ENCODE peak calls at places on chromosomes 7 and 10, in four cellular contexts. M is osteocyte; A is CD8-positive, alpha-beta T cell; T is HCT116. X is an unnamed sample.

GRCh38 chr10:105973252-105973877 is 1191.1 kb downstream of the SORCS1 start:
- DNase-seq in M (no peak), A (no peak), T (no peak), X (no peak)

GRCh38 chr7:71198887-71199286 is 66.9 kb downstream of the GALNT17 start:
- DNase-seq in M (peak), A (no peak), T (no peak), X (no peak)

GRCh38 chr7:111113263-111114017 is 22.5 kb downstream of the LRRN3 start:
- DNase-seq in M (no peak), A (no peak), T (no peak), X (peak)

GRCh38 chr10:6581750-6582697 is 1.9 kb upstream of the PRKCQ start:
- DNase-seq in M (no peak), A (no peak), T (no peak), X (no peak)

GRCh38 chr7:33757563-33758165 is 147.7 kb upstream of the BMPER start:
- DNase-seq in M (no peak), A (no peak), T (no peak), X (peak)

GRCh38 chr10:133475821-133476640 is 22.3 kb downstream of the SCART1 start:
- DNase-seq in M (peak), A (no peak), T (no peak), X (no peak)

GRCh38 chr10:118912961-118913360 is 116.6 kb upstream of the NANOS1 start:
- DNase-seq in M (peak), A (no peak), T (no peak), X (no peak)

GRCh38 chr10:3660753-3661152 is 124.3 kb downstream of the KLF6 start:
- DNase-seq in M (no peak), A (no peak), T (no peak), X (no peak)

GRCh38 chr7:25822823-25823222 is 329.2 kb upstream of the NFE2L3 start:
- DNase-seq in M (no peak), A (no peak), T (no peak), X (no peak)

GRCh38 chr10:43606323-43607198 is at the start of gene ZNF485:
- DNase-seq in M (peak), A (peak), T (peak), X (peak)

GRCh38 chr10:116127296-116127695 is 145.7 kb downstream of the GFRA1 start:
- DNase-seq in M (peak), A (no peak), T (no peak), X (no peak)

GRCh38 chr7:2637505-2638223 is 5.9 kb downstream of the TTYH3 start:
- DNase-seq in M (no peak), A (no peak), T (no peak), X (no peak)

GRCh38 chr10:75978213-75978612 is 546.8 kb downstream of the LRMDA start:
- DNase-seq in M (no peak), A (no peak), T (no peak), X (peak)

GRCh38 chr10:133207627-133208026 is 22.4 kb upstream of the UTF1 start:
- DNase-seq in M (no peak), A (no peak), T (no peak), X (no peak)

GRCh38 chr10:93313798-93314197 is 168.3 kb downstream of the MYOF start:
- DNase-seq in M (no peak), A (no peak), T (no peak), X (peak)

GRCh38 chr10:70935631-70936030 is 47.3 kb upstream of the PCBD1 start:
- DNase-seq in M (no peak), A (no peak), T (no peak), X (no peak)

GRCh38 chr7:122746948-122747347 is 44.2 kb upstream of the RNF148 start:
- DNase-seq in M (no peak), A (no peak), T (no peak), X (no peak)

GRCh38 chr7:82566752-82567151 is 123.2 kb upstream of the CACNA2D1 start:
- DNase-seq in M (no peak), A (no peak), T (no peak), X (no peak)

GRCh38 chr10:103197177-103197576 is 4.1 kb upstream of the NT5C2 start:
- DNase-seq in M (no peak), A (no peak), T (peak), X (peak)

GRCh38 chr7:12929416-12930140 is 242.1 kb downstream of the ARL4A start:
- DNase-seq in M (no peak), A (no peak), T (no peak), X (no peak)

GRCh38 chr10:27822286-27822685 is 76.7 kb upstream of the MKX start:
- DNase-seq in M (no peak), A (no peak), T (no peak), X (no peak)

GRCh38 chr10:119443441-119443840 is 99.1 kb downstream of the RGS10 start:
- DNase-seq in M (no peak), A (no peak), T (no peak), X (no peak)

GRCh38 chr10:30491204-30491603 is 57.2 kb downstream of the MAP3K8 start:
- DNase-seq in M (no peak), A (no peak), T (no peak), X (no peak)

GRCh38 chr10:69502589-69502988 is 51.3 kb downstream of the TSPAN15 start:
- DNase-seq in M (no peak), A (no peak), T (no peak), X (no peak)

GRCh38 chr10:76432274-76433012 is 1001.0 kb downstream of the LRMDA start:
- DNase-seq in M (no peak), A (no peak), T (no peak), X (peak)

GRCh38 chr7:99036531-99037175 is 107.3 kb downstream of the SMURF1 start:
- DNase-seq in M (no peak), A (no peak), T (no peak), X (peak)
- TF ChIP-seq CTCF in M (peak), A (no peak), T (peak), X (peak)

GRCh38 chr10:80769700-80770160 is 232.0 kb downstream of the SH2D4B start:
- DNase-seq in M (no peak), A (no peak), T (no peak), X (no peak)
- TF ChIP-seq CTCF in M (no peak), A (no peak), T (no peak), X (no peak)

DNA sequence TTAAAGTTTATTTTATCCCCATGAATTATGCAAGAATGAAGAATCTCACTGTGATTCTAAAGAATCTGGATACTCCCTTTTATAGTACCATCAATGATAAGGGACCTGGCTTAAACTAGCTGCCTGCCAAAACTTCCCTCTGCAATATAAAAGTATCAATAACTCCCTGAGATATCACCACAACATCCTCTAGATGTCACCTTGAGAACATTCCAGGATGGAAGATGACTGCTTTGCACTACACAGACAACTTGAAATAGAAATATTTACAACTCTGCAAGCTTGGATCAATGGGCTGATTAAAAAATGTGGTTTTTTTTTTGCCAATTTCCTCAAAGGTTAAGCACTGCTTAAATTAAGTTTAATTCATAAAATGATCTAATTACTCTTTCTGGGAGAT is 142.0 kb downstream of the SLC25A13 start:
- DNase-seq in M (no peak), A (no peak), T (no peak), X (peak)
- TF ChIP-seq CTCF in M (peak), A (no peak), T (no peak), X (peak)

GRCh38 chr7:157396316-157397035 is 59.7 kb downstream of the DNAJB6 start:
- DNase-seq in M (no peak), A (no peak), T (no peak), X (no peak)

GRCh38 chr7:157399086-157399687 is 62.4 kb downstream of the DNAJB6 start:
- DNase-seq in M (no peak), A (no peak), T (no peak), X (no peak)

GRCh38 chr7:157400171-157400860 is 63.5 kb downstream of the DNAJB6 start:
- DNase-seq in M (no peak), A (no peak), T (no peak), X (no peak)

GRCh38 chr7:157397036-157397720 is 60.4 kb downstream of the DNAJB6 start:
- DNase-seq in M (no peak), A (no peak), T (no peak), X (no peak)

DNA sequence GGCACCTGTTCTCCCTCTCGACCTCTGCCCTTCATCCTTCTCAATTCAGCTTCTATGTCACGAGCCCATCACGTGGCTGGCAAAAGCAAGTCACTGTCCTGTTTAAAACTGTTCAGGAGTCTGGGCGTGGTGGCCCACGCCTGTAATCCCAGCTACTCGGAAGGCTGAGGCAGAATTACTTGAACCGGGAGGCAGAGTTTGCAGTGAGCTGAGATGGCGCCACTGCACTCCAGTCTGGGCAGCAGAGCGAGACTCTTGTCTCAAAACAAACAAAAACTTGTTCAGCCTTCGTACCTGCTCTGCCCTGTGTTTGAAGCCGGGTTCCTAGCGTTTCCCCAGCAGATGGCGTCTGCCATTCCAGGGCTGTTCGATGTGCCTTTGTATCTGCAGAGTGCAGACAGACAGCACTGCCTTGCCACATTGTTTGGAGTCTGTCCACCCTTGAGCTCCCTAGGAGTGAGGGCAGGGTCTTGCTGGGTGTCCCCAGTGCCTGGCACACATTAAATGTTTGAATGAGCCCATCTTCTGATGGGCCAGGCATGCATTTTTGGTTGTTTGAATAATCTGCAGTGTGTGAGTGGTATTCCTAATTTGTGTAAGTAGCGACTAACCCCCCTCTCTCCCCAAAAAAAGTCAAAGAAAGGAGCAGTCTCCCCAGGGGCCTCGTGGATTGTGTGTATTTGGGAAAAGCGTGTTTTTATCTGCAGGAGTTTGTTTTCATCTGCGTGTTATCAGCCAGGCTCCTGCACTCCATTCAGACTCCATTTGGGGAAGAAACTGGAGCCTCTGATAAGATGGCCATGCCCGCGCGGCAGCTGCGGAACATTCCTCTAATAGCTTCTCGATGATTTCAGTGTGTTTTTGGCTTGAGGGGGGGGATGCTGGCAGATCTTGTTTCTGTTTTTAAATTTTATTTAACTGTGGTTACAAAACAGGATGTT is 61.2 kb downstream of the DNAJB6 start:
- DNase-seq in M (no peak), A (no peak), T (no peak), X (peak)
- TF ChIP-seq CTCF in M (peak), A (no peak), T (peak), X (peak)

GRCh38 chr10:16117305-16117695 is 257.0 kb upstream of the MINDY3 start:
- DNase-seq in M (no peak), A (no peak), T (no peak), X (no peak)

GRCh38 chr10:16120563-16120962 is 260.3 kb upstream of the MINDY3 start:
- DNase-seq in M (no peak), A (no peak), T (no peak), X (no peak)

GRCh38 chr10:16119445-16119844 is 259.1 kb upstream of the MINDY3 start:
- DNase-seq in M (no peak), A (no peak), T (no peak), X (no peak)

GRCh38 chr10:16116404-16117304 is 256.3 kb upstream of the MINDY3 start:
- DNase-seq in M (no peak), A (no peak), T (peak), X (no peak)
- TF ChIP-seq CTCF in M (peak), A (no peak), T (peak), X (peak)